ENCODE peak calls at places on chromosomes 2 and 18, in nine cellular contexts. One of them, this sample, is unnamed.

GRCh38 chr2:95266781-95267430 is 7.3 kb upstream of the PROM2 start:
- DNase-seq in DMS153: no peak
- DNase-seq in T1000: no peak
- DNase-seq in stimulated activated CD4-positive, alpha-beta T cell treated with anti-CD3 and anti-CD28 coated beads, Interleukin-1b, Interleukin-23, amount 100 ng/mL, for 24 hours: no peak
- DNase-seq in Calu3: no peak
- DNase-seq in Kasumi-1: no peak
- DNase-seq in AG20443: no peak
- DNase-seq in naive thymus-derived CD4-positive, alpha-beta T cell: no peak
- DNase-seq in posterior cingulate gyrus: no peak
- DNase-seq in this sample: no peak

GRCh38 chr2:30446602-30447148 is 371 bp upstream of the LCLAT1 start:
- DNase-seq in DMS153: no peak
- DNase-seq in T1000: no peak
- DNase-seq in stimulated activated CD4-positive, alpha-beta T cell treated with anti-CD3 and anti-CD28 coated beads, Interleukin-1b, Interleukin-23, amount 100 ng/mL, for 24 hours: no peak
- DNase-seq in Calu3: no peak
- DNase-seq in Kasumi-1: peak
- DNase-seq in AG20443: peak
- DNase-seq in naive thymus-derived CD4-positive, alpha-beta T cell: no peak
- DNase-seq in posterior cingulate gyrus: no peak
- DNase-seq in this sample: no peak

GRCh38 chr2:240060977-240061591 is 7.8 kb upstream of the OR6B3 start:
- DNase-seq in DMS153: peak
- DNase-seq in T1000: peak
- DNase-seq in stimulated activated CD4-positive, alpha-beta T cell treated with anti-CD3 and anti-CD28 coated beads, Interleukin-1b, Interleukin-23, amount 100 ng/mL, for 24 hours: peak
- DNase-seq in Calu3: peak
- DNase-seq in Kasumi-1: peak
- DNase-seq in AG20443: peak
- DNase-seq in naive thymus-derived CD4-positive, alpha-beta T cell: no peak
- DNase-seq in posterior cingulate gyrus: no peak
- DNase-seq in this sample: peak

GRCh38 chr18:23847321-23847986 is 158.2 kb downstream of the LAMA3 start:
- DNase-seq in DMS153: no peak
- DNase-seq in T1000: no peak
- DNase-seq in stimulated activated CD4-positive, alpha-beta T cell treated with anti-CD3 and anti-CD28 coated beads, Interleukin-1b, Interleukin-23, amount 100 ng/mL, for 24 hours: no peak
- DNase-seq in Calu3: no peak
- DNase-seq in Kasumi-1: no peak
- DNase-seq in AG20443: no peak
- DNase-seq in naive thymus-derived CD4-positive, alpha-beta T cell: no peak
- DNase-seq in posterior cingulate gyrus: no peak
- DNase-seq in this sample: no peak

GRCh38 chr18:11520536-11520935 is 88.9 kb upstream of the SLC35G4 start:
- DNase-seq in DMS153: no peak
- DNase-seq in T1000: no peak
- DNase-seq in stimulated activated CD4-positive, alpha-beta T cell treated with anti-CD3 and anti-CD28 coated beads, Interleukin-1b, Interleukin-23, amount 100 ng/mL, for 24 hours: no peak
- DNase-seq in Calu3: no peak
- DNase-seq in Kasumi-1: no peak
- DNase-seq in AG20443: no peak
- DNase-seq in naive thymus-derived CD4-positive, alpha-beta T cell: no peak
- DNase-seq in posterior cingulate gyrus: no peak
- DNase-seq in this sample: no peak

GRCh38 chr2:241308267-241308666 is 7.2 kb downstream of the HDLBP start:
- DNase-seq in DMS153: no peak
- DNase-seq in T1000: no peak
- DNase-seq in stimulated activated CD4-positive, alpha-beta T cell treated with anti-CD3 and anti-CD28 coated beads, Interleukin-1b, Interleukin-23, amount 100 ng/mL, for 24 hours: no peak
- DNase-seq in Calu3: no peak
- DNase-seq in Kasumi-1: no peak
- DNase-seq in AG20443: no peak
- DNase-seq in naive thymus-derived CD4-positive, alpha-beta T cell: no peak
- DNase-seq in posterior cingulate gyrus: no peak
- DNase-seq in this sample: no peak

GRCh38 chr2:30147196-30147714 is 448 bp downstream of the YPEL5 start:
- DNase-seq in DMS153: no peak
- DNase-seq in T1000: no peak
- DNase-seq in stimulated activated CD4-positive, alpha-beta T cell treated with anti-CD3 and anti-CD28 coated beads, Interleukin-1b, Interleukin-23, amount 100 ng/mL, for 24 hours: peak
- DNase-seq in Calu3: peak
- DNase-seq in Kasumi-1: no peak
- DNase-seq in AG20443: peak
- DNase-seq in naive thymus-derived CD4-positive, alpha-beta T cell: peak
- DNase-seq in posterior cingulate gyrus: no peak
- DNase-seq in this sample: peak

GRCh38 chr2:181240844-181241243 is 216.3 kb upstream of the ITGA4 start:
- DNase-seq in DMS153: no peak
- DNase-seq in T1000: no peak
- DNase-seq in stimulated activated CD4-positive, alpha-beta T cell treated with anti-CD3 and anti-CD28 coated beads, Interleukin-1b, Interleukin-23, amount 100 ng/mL, for 24 hours: no peak
- DNase-seq in Calu3: no peak
- DNase-seq in Kasumi-1: no peak
- DNase-seq in AG20443: no peak
- DNase-seq in naive thymus-derived CD4-positive, alpha-beta T cell: no peak
- DNase-seq in posterior cingulate gyrus: no peak
- DNase-seq in this sample: no peak

GRCh38 chr18:29164020-29164706 is 987.2 kb upstream of the CDH2 start:
- DNase-seq in DMS153: no peak
- DNase-seq in T1000: no peak
- DNase-seq in stimulated activated CD4-positive, alpha-beta T cell treated with anti-CD3 and anti-CD28 coated beads, Interleukin-1b, Interleukin-23, amount 100 ng/mL, for 24 hours: no peak
- DNase-seq in Calu3: no peak
- DNase-seq in Kasumi-1: no peak
- DNase-seq in AG20443: peak
- DNase-seq in naive thymus-derived CD4-positive, alpha-beta T cell: no peak
- DNase-seq in posterior cingulate gyrus: no peak
- DNase-seq in this sample: peak

GRCh38 chr2:108268001-108268400 is 20.7 kb upstream of the SULT1C2 start:
- DNase-seq in DMS153: no peak
- DNase-seq in T1000: peak
- DNase-seq in stimulated activated CD4-positive, alpha-beta T cell treated with anti-CD3 and anti-CD28 coated beads, Interleukin-1b, Interleukin-23, amount 100 ng/mL, for 24 hours: no peak
- DNase-seq in Calu3: no peak
- DNase-seq in Kasumi-1: no peak
- DNase-seq in AG20443: peak
- DNase-seq in naive thymus-derived CD4-positive, alpha-beta T cell: no peak
- DNase-seq in posterior cingulate gyrus: no peak
- DNase-seq in this sample: no peak

GRCh38 chr18:66211693-66212195 is 392.1 kb downstream of the CDH19 start:
- DNase-seq in DMS153: no peak
- DNase-seq in T1000: no peak
- DNase-seq in stimulated activated CD4-positive, alpha-beta T cell treated with anti-CD3 and anti-CD28 coated beads, Interleukin-1b, Interleukin-23, amount 100 ng/mL, for 24 hours: no peak
- DNase-seq in Calu3: no peak
- DNase-seq in Kasumi-1: no peak
- DNase-seq in AG20443: no peak
- DNase-seq in naive thymus-derived CD4-positive, alpha-beta T cell: no peak
- DNase-seq in posterior cingulate gyrus: no peak
- DNase-seq in this sample: no peak

GRCh38 chr2:102801858-102802699 is 40.2 kb downstream of the TMEM182 start:
- DNase-seq in DMS153: no peak
- DNase-seq in T1000: no peak
- DNase-seq in stimulated activated CD4-positive, alpha-beta T cell treated with anti-CD3 and anti-CD28 coated beads, Interleukin-1b, Interleukin-23, amount 100 ng/mL, for 24 hours: no peak
- DNase-seq in Calu3: no peak
- DNase-seq in Kasumi-1: no peak
- DNase-seq in AG20443: no peak
- DNase-seq in naive thymus-derived CD4-positive, alpha-beta T cell: no peak
- DNase-seq in posterior cingulate gyrus: no peak
- DNase-seq in this sample: no peak

GRCh38 chr2:72211777-72212515 is 64.3 kb upstream of the CYP26B1 start:
- DNase-seq in DMS153: no peak
- DNase-seq in T1000: no peak
- DNase-seq in stimulated activated CD4-positive, alpha-beta T cell treated with anti-CD3 and anti-CD28 coated beads, Interleukin-1b, Interleukin-23, amount 100 ng/mL, for 24 hours: no peak
- DNase-seq in Calu3: no peak
- DNase-seq in Kasumi-1: no peak
- DNase-seq in AG20443: peak
- DNase-seq in naive thymus-derived CD4-positive, alpha-beta T cell: no peak
- DNase-seq in posterior cingulate gyrus: no peak
- DNase-seq in this sample: no peak

GRCh38 chr2:237165405-237166276 is 80.0 kb downstream of the COPS8 start:
- DNase-seq in DMS153: no peak
- DNase-seq in T1000: no peak
- DNase-seq in stimulated activated CD4-positive, alpha-beta T cell treated with anti-CD3 and anti-CD28 coated beads, Interleukin-1b, Interleukin-23, amount 100 ng/mL, for 24 hours: no peak
- DNase-seq in Calu3: peak
- DNase-seq in Kasumi-1: peak
- DNase-seq in AG20443: no peak
- DNase-seq in naive thymus-derived CD4-positive, alpha-beta T cell: no peak
- DNase-seq in posterior cingulate gyrus: no peak
- DNase-seq in this sample: peak

This sample was measured in hepatocyte.